ENCODE peak calls at places on chromosomes 16 and 17, in five cellular contexts. V is K562, K is A549, I is GM12878, T is HepG2. C is an unnamed sample.

GRCh38 chr16:48546774-48547173 is 63.2 kb downstream of the N4BP1 start:
- DNase-seq in K (no peak), I (no peak), T (peak), V (no peak), C (no peak)

GRCh38 chr17:49013311-49014205 is 16.4 kb downstream of the IGF2BP1 start:
- DNase-seq in K (no peak), T (no peak), V (no peak), I (no peak), C (peak)

GRCh38 chr16:4323845-4324478 is 8.1 kb downstream of the GLIS2 start:
- DNase-seq in K (peak), V (peak), I (no peak), T (no peak), C (peak)

GRCh38 chr17:29349409-29349808 is 40.8 kb upstream of the TAOK1 start:
- DNase-seq in K (no peak), V (no peak), T (no peak), I (no peak), C (no peak)

GRCh38 chr17:8073627-8074485 is 13.7 kb downstream of the ALOX12B start:
- DNase-seq in T (peak), K (peak), I (no peak), V (peak), C (peak)

GRCh38 chr16:51228097-51228659 is 77.1 kb upstream of the SALL1 start:
- DNase-seq in I (no peak), T (no peak), K (no peak), V (no peak), C (peak)

GRCh38 chr16:84532855-84533486 is 28.5 kb upstream of the MEAK7 start:
- DNase-seq in K (no peak), V (peak), I (no peak), T (no peak), C (no peak)

GRCh38 chr16:23587726-23588125 is 8.4 kb downstream of the NDUFAB1 start:
- DNase-seq in K (no peak), V (no peak), T (no peak), I (no peak), C (no peak)

GRCh38 chr17:82321947-82322466 is 4.6 kb upstream of the CD7 start:
- DNase-seq in T (no peak), K (no peak), V (no peak), I (no peak), C (no peak)

GRCh38 chr17:41307647-41308046 is 1.5 kb downstream of the KRTAP16-1 start:
- DNase-seq in V (no peak), K (no peak), I (no peak), T (no peak), C (no peak)

GRCh38 chr17:14331200-14331981 is 30.5 kb downstream of the HS3ST3B1 start:
- DNase-seq in K (no peak), T (no peak), V (peak), I (no peak), C (peak)

GRCh38 chr17:35373984-35374765 is 754 bp upstream of the SLFN11 start:
- DNase-seq in T (no peak), I (no peak), V (no peak), K (peak), C (peak)

GRCh38 chr17:67652433-67652832 is 65.3 kb upstream of the NOL11 start:
- DNase-seq in I (no peak), V (no peak), K (no peak), T (no peak), C (no peak)

GRCh38 chr17:40320771-40321501 is 12.0 kb downstream of the RARA start:
- DNase-seq in K (no peak), T (no peak), V (no peak), I (no peak), C (no peak)

GRCh38 chr16:8583199-8583598 is 7.1 kb downstream of the TMEM114 start:
- DNase-seq in V (no peak), K (no peak), T (no peak), I (no peak), C (no peak)

GRCh38 chr17:50348522-50349240 is 2.8 kb downstream of the XYLT2 start:
- DNase-seq in T (no peak), K (no peak), V (no peak), I (no peak), C (no peak)

GRCh38 chr16:525520-526180 is 1.9 kb upstream of the CAPN15 start:
- DNase-seq in I (peak), K (peak), V (peak), T (no peak), C (no peak)

GRCh38 chr17:9199474-9200196 is 178.3 kb downstream of the NTN1 start:
- DNase-seq in T (no peak), I (no peak), K (no peak), V (peak), C (peak)

GRCh38 chr16:3149630-3150345 is 15.0 kb downstream of the ZNF213 start:
- DNase-seq in T (no peak), V (peak), I (no peak), K (peak), C (peak)

GRCh38 chr17:1997587-1998425 is 27.3 kb downstream of the RTN4RL1 start:
- DNase-seq in T (peak), K (peak), I (no peak), V (no peak), C (peak)

GRCh38 chr17:79000396-79001189 is 9.0 kb downstream of the CANT1 start:
- DNase-seq in V (no peak), I (no peak), T (no peak), K (no peak), C (no peak)
- TF ChIP-seq JUNB in V (no peak), I (no peak), T (no peak), K (no peak), C (no peak)

GRCh38 chr16:56618138-56618537 is 7.4 kb upstream of the MT1E start:
- DNase-seq in K (no peak), T (no peak), I (no peak), V (no peak), C (no peak)
- H3K4me3 ChIP-seq in K (no peak), T (no peak), I (no peak), V (no peak), C (no peak)

GRCh38 chr16:30834130-30834740 is 47.2 kb upstream of the ZNF629 start:
- DNase-seq in K (no peak), V (no peak), T (no peak), I (no peak), C (no peak)

GRCh38 chr16:30839523-30840227 is 52.7 kb upstream of the ZNF629 start:
- DNase-seq in V (no peak), K (no peak), T (no peak), I (no peak), C (peak)

GRCh38 chr16:30841332-30841731 is 52.5 kb downstream of the BCL7C start:
- DNase-seq in V (no peak), T (no peak), I (no peak), K (no peak), C (no peak)

GRCh38 chr16:30838876-30839471 is 52.0 kb upstream of the ZNF629 start:
- DNase-seq in I (no peak), V (no peak), K (no peak), T (peak), C (peak)

GRCh38 chr16:30837904-30838303 is 50.9 kb upstream of the ZNF629 start:
- DNase-seq in K (no peak), I (no peak), T (no peak), V (no peak), C (no peak)
- TF ChIP-seq JUNB in K (no peak), I (no peak), T (no peak), V (no peak), C (no peak)

GRCh38 chr17:64502809-64503208 is 3.3 kb downstream of the DDX5 start:
- DNase-seq in T (no peak), K (no peak), I (no peak), V (no peak), C (no peak)
- H3K4me3 ChIP-seq in T (no peak), K (no peak), I (no peak), V (no peak), C (no peak)

GRCh38 chr16:88752386-88753002 is 32.5 kb downstream of the PIEZO1 start:
- DNase-seq in V (no peak), T (no peak), K (no peak), I (no peak), C (no peak)

GRCh38 chr16:88748364-88748763 is 36.7 kb downstream of the PIEZO1 start:
- DNase-seq in T (no peak), K (no peak), V (no peak), I (no peak), C (no peak)

GRCh38 chr16:88753191-88753590 is 31.8 kb downstream of the PIEZO1 start:
- DNase-seq in T (no peak), K (no peak), I (no peak), V (no peak), C (no peak)

GRCh38 chr16:88749358-88749757 is 35.7 kb downstream of the PIEZO1 start:
- DNase-seq in V (no peak), K (no peak), I (no peak), T (no peak), C (no peak)

DNA sequence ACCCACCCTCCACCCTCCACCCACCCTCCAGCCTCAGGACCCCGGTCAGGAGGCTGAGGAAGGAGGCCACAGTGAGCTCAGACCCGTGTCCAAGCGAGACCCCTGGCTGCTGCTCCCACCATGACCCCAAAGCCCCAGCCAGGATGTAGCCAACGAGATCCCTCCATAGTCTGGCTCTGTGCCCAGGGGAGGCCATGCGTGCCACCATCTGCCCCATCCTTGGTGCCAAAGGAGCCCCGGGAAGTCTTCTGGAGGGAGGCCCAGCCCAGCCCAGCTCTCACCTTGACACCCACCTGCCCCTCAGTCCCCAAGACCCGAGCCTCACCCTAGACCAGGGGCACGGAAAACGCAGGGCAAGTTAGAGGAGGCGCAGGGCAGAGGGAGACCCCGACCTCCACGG is 34.2 kb downstream of the PIEZO1 start:
- DNase-seq in I (no peak), T (no peak), V (no peak), K (no peak), C (no peak)
- TF ChIP-seq JUNB in I (no peak), T (no peak), V (no peak), K (no peak), C (no peak)

GRCh38 chr17:11300201-11300600 is 59.2 kb downstream of the SHISA6 start:
- DNase-seq in I (no peak), T (no peak), K (no peak), V (no peak), C (no peak)
- H3K4me3 ChIP-seq in I (no peak), T (no peak), K (no peak), V (no peak), C (no peak)

C was measured in GM23338.